ENCODE peak calls at places on chromosomes 16 and 17, in five cellular contexts. W is coronary artery, P is AG08395, K is NCI-H1092, U is NCI-H1930. S is an unnamed sample.

GRCh38 chr17:9309216-9309615 is 266.4 kb downstream of the STX8 start:
- DNase-seq in W (no peak), P (no peak), K (no peak), U (no peak), S (no peak)

GRCh38 chr16:66650707-66651473 is 45.7 kb downstream of the CMTM4 start:
- DNase-seq in W (no peak), P (peak), K (peak), U (peak), S (peak)

GRCh38 chr17:28467456-28468025 is 5.9 kb upstream of the SLC13A2 start:
- DNase-seq in W (no peak), P (peak), K (no peak), U (no peak), S (no peak)

GRCh38 chr16:26645629-26646028 is 421.1 kb upstream of the C16orf82 start:
- DNase-seq in W (no peak), P (no peak), K (no peak), U (no peak), S (no peak)

GRCh38 chr16:88810166-88810867 is 1.4 kb downstream of the APRT start:
- DNase-seq in W (no peak), P (no peak), K (no peak), U (no peak), S (no peak)

GRCh38 chr16:79571065-79571697 is 29.4 kb downstream of the MAF start:
- DNase-seq in W (no peak), P (no peak), K (no peak), U (no peak), S (no peak)

GRCh38 chr16:65336169-65336568 is 214.3 kb upstream of the CDH11 start:
- DNase-seq in W (no peak), P (peak), K (no peak), U (no peak), S (no peak)

GRCh38 chr16:30621765-30622164 is 11.6 kb upstream of the ZNF689 start:
- DNase-seq in W (no peak), P (peak), K (no peak), U (no peak), S (no peak)

GRCh38 chr16:56866955-56867830 is 2.2 kb downstream of the SLC12A3 start:
- DNase-seq in W (no peak), P (peak), K (peak), U (no peak), S (peak)

GRCh38 chr17:57651451-57651850 is 93.6 kb downstream of the CCDC182 start:
- DNase-seq in W (no peak), P (no peak), K (no peak), U (no peak), S (no peak)

GRCh38 chr17:68057531-68057952 is 22.0 kb downstream of the KPNA2 start:
- DNase-seq in W (no peak), P (no peak), K (no peak), U (no peak), S (no peak)

GRCh38 chr17:76899414-76899813 is 31.2 kb downstream of the MGAT5B start:
- DNase-seq in W (no peak), P (no peak), K (no peak), U (no peak), S (no peak)

GRCh38 chr16:23640959-23641765 is at the start of the genes DCTN5 and PALB2:
- DNase-seq in W (peak), P (peak), K (peak), U (peak), S (peak)

GRCh38 chr17:17729620-17730249 is 48.5 kb downstream of the RAI1 start:
- DNase-seq in W (no peak), P (no peak), K (no peak), U (no peak), S (peak)

GRCh38 chr17:7222093-7222971 is 2.6 kb downstream of the ACADVL start:
- DNase-seq in W (no peak), P (no peak), K (no peak), U (no peak), S (no peak)

GRCh38 chr17:81365601-81366585 is 29.4 kb upstream of the BAHCC1 start:
- DNase-seq in W (no peak), P (no peak), K (no peak), U (no peak), S (no peak)

GRCh38 chr17:57084361-57084801 is 665 bp upstream of the AKAP1 start:
- DNase-seq in W (no peak), P (no peak), K (no peak), U (no peak), S (no peak)

GRCh38 chr17:913207-913606 is 66.4 kb downstream of the NXN start:
- DNase-seq in W (no peak), P (peak), K (no peak), U (no peak), S (no peak)

GRCh38 chr16:75247249-75247648 is 4.2 kb downstream of the BCAR1 start:
- DNase-seq in W (no peak), P (no peak), K (no peak), U (no peak), S (no peak)

GRCh38 chr17:62008294-62008693 is 56.8 kb downstream of the MED13 start:
- DNase-seq in W (no peak), P (no peak), K (no peak), U (no peak), S (no peak)

GRCh38 chr17:45170976-45171337 is 9.3 kb downstream of the HEXIM2 start:
- DNase-seq in W (peak), P (peak), K (no peak), U (no peak), S (no peak)

GRCh38 chr17:47989700-47990099 is 18.8 kb downstream of the CDK5RAP3 start:
- DNase-seq in W (no peak), P (no peak), K (no peak), U (no peak), S (no peak)

GRCh38 chr17:50349241-50349595 is 3.3 kb downstream of the XYLT2 start:
- DNase-seq in W (no peak), P (no peak), K (no peak), U (no peak), S (no peak)

S was measured in NCI-H524.